ENCODE peak calls at places on chromosome 17, in eight cellular contexts. One of them, this sample, is unnamed. For H3K9me3, the result is how much of the 10 kb centered on the place peaks cover.

GRCh38 chr17:20999841-21000532 is 42.8 kb downstream of the USP22 start:
- DNase-seq in IMR-90: no peak
- DNase-seq in upper lobe of right lung: no peak
- DNase-seq in A549: no peak
- DNase-seq in adrenal gland: no peak
- DNase-seq in mammary epithelial cell: no peak
- DNase-seq in heart right ventricle: no peak
- DNase-seq in mesenchymal stem cell: no peak
- DNase-seq in this sample: no peak

GRCh38 chr17:18117533-18117932 is 9.0 kb downstream of the MYO15A start:
- DNase-seq in heart right ventricle: no peak
- DNase-seq in mammary epithelial cell: no peak
- DNase-seq in IMR-90: no peak
- DNase-seq in upper lobe of right lung: no peak
- DNase-seq in A549: no peak
- DNase-seq in adrenal gland: no peak
- DNase-seq in mesenchymal stem cell: no peak
- DNase-seq in this sample: no peak

GRCh38 chr17:4566785-4567184 is 6.4 kb upstream of the GGT6 start:
- DNase-seq in upper lobe of right lung: peak
- DNase-seq in mesenchymal stem cell: peak
- DNase-seq in mammary epithelial cell: peak
- DNase-seq in IMR-90: peak
- DNase-seq in adrenal gland: peak
- DNase-seq in heart right ventricle: no peak
- DNase-seq in A549: peak
- DNase-seq in this sample: no peak

GRCh38 chr17:42675348-42675983 is 1.3 kb downstream of the PLEKHH3 start:
- DNase-seq in A549: no peak
- DNase-seq in mammary epithelial cell: no peak
- DNase-seq in upper lobe of right lung: peak
- DNase-seq in heart right ventricle: peak
- DNase-seq in mesenchymal stem cell: no peak
- DNase-seq in IMR-90: no peak
- DNase-seq in adrenal gland: peak
- DNase-seq in this sample: no peak

GRCh38 chr17:44326867-44327444 is 2.3 kb upstream of the SLC25A39 start:
- DNase-seq in IMR-90: peak
- DNase-seq in upper lobe of right lung: peak
- DNase-seq in adrenal gland: peak
- DNase-seq in mammary epithelial cell: peak
- DNase-seq in A549: peak
- DNase-seq in mesenchymal stem cell: peak
- DNase-seq in heart right ventricle: peak
- DNase-seq in this sample: peak

GRCh38 chr17:64418506-64419339 is 28.1 kb upstream of the PECAM1 start:
- DNase-seq in IMR-90: peak
- DNase-seq in upper lobe of right lung: peak
- DNase-seq in A549: peak
- DNase-seq in mammary epithelial cell: peak
- DNase-seq in heart right ventricle: no peak
- DNase-seq in mesenchymal stem cell: peak
- DNase-seq in adrenal gland: no peak
- DNase-seq in this sample: no peak

GRCh38 chr17:18177137-18177536 is 6.5 kb upstream of the ALKBH5 start:
- DNase-seq in adrenal gland: no peak
- DNase-seq in IMR-90: no peak
- DNase-seq in heart right ventricle: no peak
- DNase-seq in upper lobe of right lung: no peak
- DNase-seq in A549: no peak
- DNase-seq in mesenchymal stem cell: no peak
- DNase-seq in mammary epithelial cell: no peak
- DNase-seq in this sample: no peak

GRCh38 chr17:56160395-56160889 is 7.2 kb downstream of the ANKFN1 start:
- DNase-seq in adrenal gland: no peak
- DNase-seq in A549: no peak
- DNase-seq in heart right ventricle: no peak
- DNase-seq in mesenchymal stem cell: no peak
- DNase-seq in IMR-90: no peak
- DNase-seq in mammary epithelial cell: no peak
- DNase-seq in upper lobe of right lung: no peak
- DNase-seq in this sample: no peak

GRCh38 chr17:40349477-40350409 is 14.8 kb downstream of the GJD3 start:
- DNase-seq in upper lobe of right lung: peak
- DNase-seq in A549: no peak
- DNase-seq in IMR-90: peak
- DNase-seq in adrenal gland: no peak
- DNase-seq in mammary epithelial cell: peak
- DNase-seq in mesenchymal stem cell: no peak
- DNase-seq in heart right ventricle: no peak
- DNase-seq in this sample: no peak

GRCh38 chr17:18225562-18226283 is at the start of gene LLGL1:
- DNase-seq in mammary epithelial cell: no peak
- DNase-seq in A549: no peak
- DNase-seq in upper lobe of right lung: peak
- DNase-seq in adrenal gland: no peak
- DNase-seq in mesenchymal stem cell: peak
- DNase-seq in heart right ventricle: no peak
- DNase-seq in IMR-90: no peak
- DNase-seq in this sample: no peak

GRCh38 chr17:57462007-57462579 is 205.8 kb downstream of the MSI2 start:
- DNase-seq in upper lobe of right lung: no peak
- DNase-seq in mammary epithelial cell: no peak
- DNase-seq in adrenal gland: no peak
- DNase-seq in A549: no peak
- DNase-seq in mesenchymal stem cell: no peak
- DNase-seq in heart right ventricle: no peak
- DNase-seq in IMR-90: no peak
- DNase-seq in this sample: no peak

GRCh38 chr17:27430882-27431491 is 25.3 kb upstream of the KSR1 start:
- DNase-seq in mammary epithelial cell: peak
- DNase-seq in mesenchymal stem cell: peak
- DNase-seq in A549: peak
- DNase-seq in IMR-90: peak
- DNase-seq in heart right ventricle: peak
- DNase-seq in adrenal gland: peak
- DNase-seq in upper lobe of right lung: peak
- DNase-seq in this sample: no peak

GRCh38 chr17:73325527-73325842 is 13.7 kb upstream of the CDC42EP4 start:
- DNase-seq in upper lobe of right lung: no peak
- DNase-seq in IMR-90: peak
- DNase-seq in mesenchymal stem cell: peak
- DNase-seq in adrenal gland: no peak
- DNase-seq in A549: no peak
- DNase-seq in heart right ventricle: no peak
- DNase-seq in mammary epithelial cell: no peak
- DNase-seq in this sample: no peak

GRCh38 chr17:59761385-59762021 is 54.0 kb downstream of the VMP1 start:
- DNase-seq in heart right ventricle: no peak
- DNase-seq in IMR-90: peak
- DNase-seq in adrenal gland: no peak
- DNase-seq in mammary epithelial cell: peak
- DNase-seq in mesenchymal stem cell: peak
- DNase-seq in A549: peak
- DNase-seq in upper lobe of right lung: no peak
- DNase-seq in this sample: no peak

GRCh38 chr17:62672957-62673356 is 45.5 kb downstream of the MRC2 start:
- DNase-seq in mammary epithelial cell: no peak
- DNase-seq in heart right ventricle: no peak
- DNase-seq in A549: no peak
- DNase-seq in upper lobe of right lung: no peak
- DNase-seq in IMR-90: no peak
- DNase-seq in mesenchymal stem cell: no peak
- DNase-seq in adrenal gland: no peak
- DNase-seq in this sample: no peak

GRCh38 chr17:82358467-82359350 is at the start of gene TEX19:
- DNase-seq in IMR-90: no peak
- DNase-seq in upper lobe of right lung: no peak
- DNase-seq in heart right ventricle: no peak
- DNase-seq in mesenchymal stem cell: peak
- DNase-seq in mammary epithelial cell: no peak
- DNase-seq in A549: peak
- DNase-seq in adrenal gland: no peak
- DNase-seq in this sample: no peak

GRCh38 chr17:45782889-45783592 is 1.1 kb upstream of the CRHR1 start:
- DNase-seq in heart right ventricle: no peak
- DNase-seq in adrenal gland: no peak
- DNase-seq in upper lobe of right lung: no peak
- DNase-seq in A549: peak
- DNase-seq in IMR-90: no peak
- DNase-seq in mesenchymal stem cell: peak
- DNase-seq in mammary epithelial cell: no peak
- DNase-seq in this sample: peak

GRCh38 chr17:230371-230770 is 48.9 kb upstream of the DOC2B start:
- DNase-seq in upper lobe of right lung: peak
- DNase-seq in mammary epithelial cell: no peak
- DNase-seq in adrenal gland: peak
- DNase-seq in mesenchymal stem cell: no peak
- DNase-seq in A549: no peak
- DNase-seq in heart right ventricle: no peak
- DNase-seq in IMR-90: no peak
- DNase-seq in this sample: no peak

GRCh38 chr17:64457156-64457555 is 8.2 kb downstream of the MILR1 start:
- DNase-seq in mesenchymal stem cell: peak
- DNase-seq in upper lobe of right lung: no peak
- DNase-seq in heart right ventricle: no peak
- DNase-seq in IMR-90: peak
- DNase-seq in adrenal gland: no peak
- DNase-seq in A549: no peak
- DNase-seq in mammary epithelial cell: no peak
- DNase-seq in this sample: no peak

GRCh38 chr17:20172378-20172775 is 163.2 kb downstream of the SPECC1 start:
- DNase-seq in heart right ventricle: no peak
- DNase-seq in mammary epithelial cell: no peak
- DNase-seq in A549: no peak
- DNase-seq in adrenal gland: no peak
- DNase-seq in mesenchymal stem cell: no peak
- DNase-seq in upper lobe of right lung: no peak
- DNase-seq in IMR-90: no peak
- DNase-seq in this sample: no peak

GRCh38 chr17:27294689-27295630 is 1.0 kb downstream of the WSB1 start:
- DNase-seq in IMR-90: peak
- DNase-seq in adrenal gland: peak
- DNase-seq in A549: peak
- DNase-seq in mesenchymal stem cell: peak
- DNase-seq in mammary epithelial cell: peak
- DNase-seq in heart right ventricle: no peak
- DNase-seq in upper lobe of right lung: no peak
- DNase-seq in this sample: no peak

GRCh38 chr17:44565866-44566443 is 8.7 kb downstream of the FZD2 start:
- DNase-seq in A549: no peak
- DNase-seq in adrenal gland: no peak
- DNase-seq in heart right ventricle: no peak
- DNase-seq in upper lobe of right lung: no peak
- DNase-seq in IMR-90: no peak
- DNase-seq in mesenchymal stem cell: no peak
- DNase-seq in mammary epithelial cell: no peak
- DNase-seq in this sample: no peak

GRCh38 chr17:8925808-8926207 is 39.7 kb downstream of the PIK3R5 start:
- DNase-seq in upper lobe of right lung: no peak
- DNase-seq in mammary epithelial cell: no peak
- DNase-seq in mesenchymal stem cell: no peak
- DNase-seq in adrenal gland: no peak
- DNase-seq in A549: no peak
- DNase-seq in IMR-90: no peak
- DNase-seq in heart right ventricle: no peak
- DNase-seq in this sample: no peak
- H3K9me3 ChIP-seq in upper lobe of right lung: under half
- H3K9me3 ChIP-seq in mammary epithelial cell: under half
- H3K9me3 ChIP-seq in mesenchymal stem cell: half or more
- H3K9me3 ChIP-seq in adrenal gland: under half
- H3K9me3 ChIP-seq in A549: half or more
- H3K9me3 ChIP-seq in IMR-90: under half
- H3K9me3 ChIP-seq in heart right ventricle: under half
- H3K9me3 ChIP-seq in this sample: under half

GRCh38 chr17:11979795-11980194 is 17.5 kb downstream of the ZNF18 start:
- DNase-seq in IMR-90: no peak
- DNase-seq in mammary epithelial cell: no peak
- DNase-seq in A549: no peak
- DNase-seq in upper lobe of right lung: no peak
- DNase-seq in mesenchymal stem cell: no peak
- DNase-seq in heart right ventricle: no peak
- DNase-seq in adrenal gland: no peak
- DNase-seq in this sample: no peak
- H3K9me3 ChIP-seq in IMR-90: under half
- H3K9me3 ChIP-seq in mammary epithelial cell: under half
- H3K9me3 ChIP-seq in A549: under half
- H3K9me3 ChIP-seq in upper lobe of right lung: under half
- H3K9me3 ChIP-seq in mesenchymal stem cell: under half
- H3K9me3 ChIP-seq in heart right ventricle: under half
- H3K9me3 ChIP-seq in adrenal gland: under half
- H3K9me3 ChIP-seq in this sample: under half

GRCh38 chr17:69916761-69917160 is 158.3 kb upstream of the KCNJ16 start:
- DNase-seq in upper lobe of right lung: no peak
- DNase-seq in A549: no peak
- DNase-seq in mammary epithelial cell: no peak
- DNase-seq in IMR-90: no peak
- DNase-seq in mesenchymal stem cell: no peak
- DNase-seq in heart right ventricle: no peak
- DNase-seq in adrenal gland: no peak
- DNase-seq in this sample: no peak

GRCh38 chr17:69921046-69921445 is 154.0 kb upstream of the KCNJ16 start:
- DNase-seq in upper lobe of right lung: no peak
- DNase-seq in IMR-90: no peak
- DNase-seq in heart right ventricle: no peak
- DNase-seq in mesenchymal stem cell: no peak
- DNase-seq in adrenal gland: no peak
- DNase-seq in A549: no peak
- DNase-seq in mammary epithelial cell: no peak
- DNase-seq in this sample: no peak

GRCh38 chr17:69918164-69918563 is 156.9 kb upstream of the KCNJ16 start:
- DNase-seq in IMR-90: no peak
- DNase-seq in heart right ventricle: no peak
- DNase-seq in mammary epithelial cell: no peak
- DNase-seq in upper lobe of right lung: no peak
- DNase-seq in adrenal gland: no peak
- DNase-seq in mesenchymal stem cell: no peak
- DNase-seq in A549: no peak
- DNase-seq in this sample: no peak

DNA sequence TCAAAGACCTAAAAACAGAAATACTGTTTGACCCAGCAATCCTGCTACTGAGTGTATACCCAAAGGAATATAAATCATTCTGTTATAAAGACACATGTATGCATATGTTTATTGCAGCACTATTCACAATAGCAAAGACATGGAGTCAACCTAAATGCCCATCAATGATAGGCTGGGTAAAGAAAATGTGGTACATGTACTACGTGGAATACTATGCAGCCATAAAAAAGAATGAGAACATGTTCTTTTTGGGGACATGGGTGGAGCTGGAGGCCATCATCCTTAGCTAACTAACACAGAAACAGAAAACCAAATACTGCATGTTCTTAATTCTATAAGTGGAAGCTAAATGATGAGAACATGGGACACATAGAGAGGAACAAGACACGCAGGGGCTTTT is 155.2 kb upstream of the KCNJ16 start:
- DNase-seq in IMR-90: no peak
- DNase-seq in upper lobe of right lung: no peak
- DNase-seq in mesenchymal stem cell: no peak
- DNase-seq in adrenal gland: no peak
- DNase-seq in heart right ventricle: no peak
- DNase-seq in A549: no peak
- DNase-seq in mammary epithelial cell: no peak
- DNase-seq in this sample: no peak
- H3K9me3 ChIP-seq in IMR-90: under half
- H3K9me3 ChIP-seq in upper lobe of right lung: under half
- H3K9me3 ChIP-seq in mesenchymal stem cell: under half
- H3K9me3 ChIP-seq in adrenal gland: under half
- H3K9me3 ChIP-seq in heart right ventricle: under half
- H3K9me3 ChIP-seq in A549: under half
- H3K9me3 ChIP-seq in mammary epithelial cell: under half
- H3K9me3 ChIP-seq in this sample: under half

GRCh38 chr17:52660692-52661091 is 502.2 kb upstream of the CA10 start:
- DNase-seq in A549: no peak
- DNase-seq in IMR-90: no peak
- DNase-seq in adrenal gland: no peak
- DNase-seq in mesenchymal stem cell: no peak
- DNase-seq in mammary epithelial cell: no peak
- DNase-seq in heart right ventricle: no peak
- DNase-seq in upper lobe of right lung: no peak
- DNase-seq in this sample: no peak
- H3K9me3 ChIP-seq in A549: under half
- H3K9me3 ChIP-seq in IMR-90: under half
- H3K9me3 ChIP-seq in adrenal gland: under half
- H3K9me3 ChIP-seq in mesenchymal stem cell: under half
- H3K9me3 ChIP-seq in mammary epithelial cell: under half
- H3K9me3 ChIP-seq in heart right ventricle: under half
- H3K9me3 ChIP-seq in upper lobe of right lung: under half
- H3K9me3 ChIP-seq in this sample: under half

This sample was measured in T-helper 17 cell.